ENCODE peak calls at places on chromosomes 13 and 19, in eight cellular contexts. L, E, D, V, U, F, T and A are unnamed samples.

GRCh38 chr19:10946964-10947657 is 13.7 kb upstream of the SMARCA4 start:
- DNase-seq in L (no peak), E (no peak), D (peak; percentile 77), V (no peak), U (no peak), F (no peak), T (no peak), A (peak; percentile 71)

GRCh38 chr13:99071211-99071610 is 93.3 kb upstream of the DOCK9 start:
- DNase-seq in L (no peak), E (no peak), D (no peak), V (no peak), U (no peak), F (no peak), T (no peak), A (no peak)

GRCh38 chr19:6056801-6057650 is 53.3 kb downstream of the RFX2 start:
- DNase-seq in L (no peak), E (peak; percentile 90), D (peak; percentile 95), V (peak; percentile 68), U (peak; percentile 90), F (peak; percentile 98), T (no peak), A (peak; percentile 95)

GRCh38 chr13:51639171-51639570 is 54.9 kb downstream of the WDFY2 start:
- DNase-seq in L (no peak), E (no peak), D (no peak), V (no peak), U (no peak), F (no peak), T (no peak), A (no peak)

GRCh38 chr13:84917252-84917878 is 881.9 kb downstream of the SLITRK6 start:
- DNase-seq in L (no peak), E (no peak), D (peak; percentile 30), V (peak; percentile 21), U (no peak), F (peak; percentile 18), T (no peak), A (peak; percentile 77)

GRCh38 chr13:100543872-100544602 is 44.6 kb downstream of the GGACT start:
- DNase-seq in L (no peak), E (no peak), D (no peak), V (no peak), U (no peak), F (no peak), T (no peak), A (no peak)

GRCh38 chr19:46082728-46083050 is 41.8 kb downstream of the IGFL3 start:
- DNase-seq in L (no peak), E (no peak), D (no peak), V (no peak), U (no peak), F (peak; percentile 79), T (no peak), A (no peak)

GRCh38 chr13:90365130-90365529 is 982.4 kb upstream of the MIR17HG start:
- DNase-seq in L (no peak), E (no peak), D (peak; percentile 62), V (no peak), U (no peak), F (peak; percentile 57), T (no peak), A (peak; percentile 35)

GRCh38 chr19:7792286-7792685 is 29.2 kb downstream of the CLEC4M start:
- DNase-seq in L (no peak), E (no peak), D (peak; percentile 46), V (peak; percentile 12), U (no peak), F (no peak), T (no peak), A (no peak)

GRCh38 chr13:95341441-95341840 is 40.2 kb upstream of the ABCC4 start:
- DNase-seq in L (no peak), E (no peak), D (peak; percentile 33), V (no peak), U (no peak), F (no peak), T (no peak), A (peak; percentile 40)

GRCh38 chr13:32838985-32839384 is 177.2 kb upstream of the KL start:
- DNase-seq in L (no peak), E (no peak), D (peak; percentile 33), V (no peak), U (peak; percentile 18), F (no peak), T (no peak), A (peak; percentile 27)

GRCh38 chr19:11450570-11451326 is 15.3 kb downstream of the PRKCSH start:
- DNase-seq in L (no peak), E (no peak), D (no peak), V (no peak), U (no peak), F (no peak), T (no peak), A (no peak)

GRCh38 chr13:56459291-56459690 is 681.4 kb upstream of the PRR20A start:
- DNase-seq in L (no peak), E (no peak), D (no peak), V (no peak), U (no peak), F (no peak), T (no peak), A (no peak)

GRCh38 chr13:101401196-101401595 is 15.1 kb downstream of the NALCN start:
- DNase-seq in L (no peak), E (no peak), D (no peak), V (no peak), U (no peak), F (peak; percentile 57), T (no peak), A (no peak)

GRCh38 chr19:35135389-35135909 is 590 bp upstream of the LGI4 start:
- DNase-seq in L (peak; percentile 84), E (peak; percentile 87), D (peak; percentile 76), V (peak; percentile 87), U (no peak), F (peak; percentile 67), T (no peak), A (peak; percentile 85)

GRCh38 chr19:57302020-57302465 is 18.2 kb upstream of the ZNF543 start:
- DNase-seq in L (no peak), E (peak; percentile 79), D (peak; percentile 97), V (no peak), U (peak; percentile 78), F (peak; percentile 98), T (no peak), A (peak; percentile 93)

GRCh38 chr13:71880753-71881541 is 13.9 kb upstream of the DACH1 start:
- DNase-seq in L (no peak), E (no peak), D (peak; percentile 35), V (peak; percentile 47), U (no peak), F (no peak), T (no peak), A (no peak)

DNA sequence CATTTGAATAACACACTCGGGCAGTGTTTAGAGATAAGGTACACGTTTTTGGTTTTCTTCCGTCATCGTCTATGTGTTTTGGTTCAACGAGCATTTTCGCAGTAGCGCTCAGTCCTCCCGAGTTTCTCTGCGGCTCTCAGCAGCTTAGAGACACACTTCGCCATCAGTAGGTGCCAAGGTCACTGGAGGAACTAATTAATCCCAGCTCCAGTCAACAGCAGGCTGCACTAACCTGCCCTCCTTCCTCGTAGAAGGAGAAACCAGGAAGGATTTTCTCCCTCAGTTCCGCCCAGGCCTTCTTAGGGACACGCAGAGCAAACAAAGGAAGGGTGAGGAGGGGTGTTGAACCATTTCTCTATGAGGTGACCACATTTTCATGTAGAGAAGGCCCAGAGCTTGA is 12.6 kb downstream of the MBNL2 start:
- DNase-seq in L (no peak), E (no peak), D (no peak), V (no peak), U (no peak), F (no peak), T (no peak), A (no peak)
- H3K4me1 ChIP-seq in L (no peaks in the 10 kb centered on the region), E (peaks cover 18% of the 10 kb centered on the region), D (peaks cover 7% of the 10 kb centered on the region), V (peaks cover 7% of the 10 kb centered on the region), U (peaks cover 22% of the 10 kb centered on the region), F (peaks cover 39% of the 10 kb centered on the region), T (no peaks in the 10 kb centered on the region), A (peaks cover 36% of the 10 kb centered on the region)

DNA sequence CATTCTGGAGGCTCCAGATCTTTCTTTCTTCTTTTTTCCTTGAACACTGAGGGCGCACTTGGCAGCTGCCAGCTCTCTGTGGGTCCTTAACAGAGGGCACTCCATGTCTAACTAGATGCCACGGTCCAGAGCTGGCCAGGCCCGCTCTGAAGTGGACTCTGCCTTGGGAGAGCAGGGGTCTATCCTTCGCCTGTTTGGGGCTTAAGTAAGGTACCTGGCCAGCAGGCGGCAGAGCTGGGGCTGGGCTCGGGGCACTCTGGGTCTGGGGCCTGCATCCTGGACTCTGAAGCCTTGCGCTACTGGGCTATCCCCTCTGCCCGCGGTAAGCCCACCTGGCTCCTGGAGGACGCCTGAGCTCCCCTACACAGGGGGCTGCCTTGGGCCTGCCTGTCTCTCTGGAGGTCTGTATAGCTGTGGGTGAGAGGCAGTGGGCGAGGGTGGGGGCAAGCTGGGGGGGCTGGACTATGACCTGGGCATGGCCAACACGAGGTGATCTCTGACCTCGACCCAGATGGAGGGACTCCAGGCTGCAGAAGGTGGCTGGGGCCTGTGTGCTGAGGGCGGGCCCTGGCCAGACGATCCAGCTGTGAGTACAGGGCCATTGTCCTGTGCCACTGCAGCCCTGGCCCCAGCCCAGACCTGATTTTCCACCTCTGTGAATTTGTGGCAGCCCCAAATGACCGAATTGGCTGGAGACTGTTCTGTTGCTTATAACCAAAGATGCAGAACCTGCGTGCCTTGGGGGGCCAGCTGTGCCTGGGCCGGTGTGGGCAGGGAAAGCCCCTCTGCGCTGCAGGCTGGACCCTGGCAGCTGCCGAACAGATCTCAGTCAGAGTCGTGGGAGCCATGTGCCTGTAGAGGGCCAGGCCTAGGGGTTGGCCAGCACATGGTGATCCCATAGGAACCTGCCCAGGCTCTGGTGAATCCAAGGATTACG is 26.5 kb downstream of the CEBPG start:
- DNase-seq in L (no peak), E (peak; percentile 41), D (no peak), V (no peak), U (no peak), F (no peak), T (no peak), A (no peak)
- H3K4me1 ChIP-seq in L (peaks cover 7% of the 10 kb centered on the region), E (no peaks in the 10 kb centered on the region), D (no peaks in the 10 kb centered on the region), V (no peaks in the 10 kb centered on the region), U (peaks cover 8% of the 10 kb centered on the region), F (peaks cover 11% of the 10 kb centered on the region), T (no peaks in the 10 kb centered on the region), A (peaks cover 34% of the 10 kb centered on the region)

GRCh38 chr13:110282316-110282841 is 24.6 kb downstream of the COL4A1 start:
- DNase-seq in L (no peak), E (no peak), D (no peak), V (no peak), U (no peak), F (no peak), T (no peak), A (no peak)
- H3K4me1 ChIP-seq in L (peaks cover 12% of the 10 kb centered on the region), E (peaks cover 4% of the 10 kb centered on the region), D (peaks cover 8% of the 10 kb centered on the region), V (no peaks in the 10 kb centered on the region), U (no peaks in the 10 kb centered on the region), F (peaks cover 12% of the 10 kb centered on the region), T (no peaks in the 10 kb centered on the region), A (peaks cover 82% of the 10 kb centered on the region)

GRCh38 chr19:56111601-56112312 is 9.3 kb downstream of the ZNF787 start:
- DNase-seq in L (no peak), E (peak; percentile 65), D (no peak), V (peak; percentile 53), U (no peak), F (no peak), T (no peak), A (no peak)

GRCh38 chr19:56114711-56115110 is 6.4 kb downstream of the ZNF787 start:
- DNase-seq in L (no peak), E (no peak), D (no peak), V (no peak), U (no peak), F (no peak), T (no peak), A (no peak)

GRCh38 chr19:56112313-56112709 is 8.8 kb downstream of the ZNF787 start:
- DNase-seq in L (no peak), E (no peak), D (no peak), V (no peak), U (no peak), F (no peak), T (no peak), A (no peak)

GRCh38 chr19:56114051-56114694 is 6.9 kb downstream of the ZNF787 start:
- DNase-seq in L (no peak), E (no peak), D (no peak), V (no peak), U (no peak), F (no peak), T (no peak), A (no peak)

GRCh38 chr19:56113071-56113632 is 7.9 kb downstream of the ZNF787 start:
- DNase-seq in L (no peak), E (no peak), D (no peak), V (no peak), U (no peak), F (no peak), T (no peak), A (no peak)
- H3K4me1 ChIP-seq in L (peaks cover 26% of the 10 kb centered on the region), E (no peaks in the 10 kb centered on the region), D (peaks cover 63% of the 10 kb centered on the region), V (peaks cover 55% of the 10 kb centered on the region), U (peaks cover 41% of the 10 kb centered on the region), F (peaks cover 13% of the 10 kb centered on the region), T (peaks cover 22% of the 10 kb centered on the region), A (peaks cover 43% of the 10 kb centered on the region)